ENCODE peak calls at places on chromosomes 1 and 21, in ten cellular contexts. X, S, A, I, Y, M, R, E, B and O are unnamed samples.

GRCh38 chr1:36161656-36162531 is 5.9 kb downstream of the MAP7D1 start:
- DNase-seq in S (peak), I (no peak), E (peak), A (peak), X (no peak), R (no peak), Y (no peak), B (no peak), M (peak), O (peak)

GRCh38 chr1:198465201-198466144 is 75.0 kb downstream of the ATP6V1G3 start:
- DNase-seq in E (no peak), M (no peak), I (no peak), X (no peak), B (peak), R (peak), Y (no peak), S (peak), A (no peak), O (peak)

GRCh38 chr1:8987881-8988617 is 38.2 kb downstream of the SLC2A7 start:
- DNase-seq in S (peak), E (peak), R (peak), A (peak), B (no peak), M (peak), X (peak), Y (peak), I (peak), O (peak)

GRCh38 chr1:23837905-23838304 is 12.7 kb upstream of the HMGCL start:
- DNase-seq in E (no peak), Y (no peak), B (no peak), X (no peak), A (peak), R (no peak), I (peak), S (no peak), M (no peak), O (no peak)

GRCh38 chr1:160205974-160206369 is 788 bp downstream of the PEA15 start:
- DNase-seq in E (peak), B (no peak), A (no peak), X (peak), R (peak), I (peak), M (peak), S (peak), Y (peak), O (peak)

GRCh38 chr21:37273440-37273839 is 6.3 kb upstream of the VPS26C start:
- DNase-seq in X (no peak), Y (no peak), E (no peak), S (no peak), I (no peak), R (no peak), A (no peak), B (no peak), M (no peak), O (no peak)

GRCh38 chr1:209937996-209938959 is at the start of gene SYT14:
- DNase-seq in A (peak), R (no peak), M (peak), Y (no peak), B (no peak), E (peak), S (peak), X (no peak), I (no peak), O (peak)

GRCh38 chr1:221961532-221962292 is 219.8 kb upstream of the DUSP10 start:
- DNase-seq in R (no peak), M (peak), X (no peak), S (peak), I (no peak), B (no peak), A (no peak), E (no peak), Y (no peak), O (peak)

GRCh38 chr1:205470131-205470530 is 14.3 kb upstream of the BLACAT1 start:
- DNase-seq in A (no peak), R (no peak), E (no peak), X (no peak), S (no peak), Y (no peak), I (no peak), M (no peak), B (no peak), O (no peak)

GRCh38 chr1:203995228-203995627 is 77.7 kb upstream of the SOX13 start:
- DNase-seq in Y (no peak), I (no peak), X (no peak), E (no peak), M (no peak), A (no peak), R (peak), S (no peak), B (no peak), O (no peak)

GRCh38 chr1:109650609-109651008 is 5.3 kb upstream of the GSTM4 start:
- DNase-seq in X (no peak), Y (no peak), A (no peak), S (peak), R (no peak), M (no peak), E (no peak), I (no peak), B (no peak), O (no peak)

GRCh38 chr1:25797939-25798338 is 2.1 kb upstream of the SELENON start:
- DNase-seq in M (no peak), I (no peak), X (no peak), E (no peak), Y (no peak), S (peak), A (peak), R (no peak), B (no peak), O (no peak)

GRCh38 chr1:8625981-8626898 is 191.2 kb downstream of the RERE start:
- DNase-seq in R (no peak), A (no peak), M (no peak), E (no peak), Y (no peak), B (no peak), I (no peak), X (no peak), S (peak), O (peak)

GRCh38 chr1:148160421-148161251 is 8.6 kb upstream of the NBPF11 start:
- DNase-seq in I (no peak), A (peak), X (no peak), S (no peak), M (no peak), E (no peak), Y (no peak), R (no peak), B (no peak), O (no peak)

GRCh38 chr21:44364151-44365053 is 11.0 kb downstream of the TRPM2 start:
- DNase-seq in B (no peak), M (no peak), S (no peak), Y (no peak), I (no peak), E (no peak), R (no peak), X (no peak), A (peak), O (no peak)

GRCh38 chr21:36461918-36462486 is 17.9 kb downstream of the CLDN14 start:
- DNase-seq in X (peak), Y (no peak), R (no peak), E (no peak), M (no peak), A (peak), I (peak), S (peak), B (no peak), O (no peak)

GRCh38 chr1:87594736-87595383 is 266.2 kb downstream of the LMO4 start:
- DNase-seq in I (no peak), M (peak), A (no peak), Y (no peak), E (no peak), R (no peak), B (no peak), S (no peak), X (peak), O (no peak)

GRCh38 chr1:244056602-244057001 is 5.5 kb downstream of the ZBTB18 start:
- DNase-seq in B (no peak), E (no peak), M (no peak), A (no peak), R (no peak), I (no peak), S (no peak), X (no peak), Y (no peak), O (no peak)

GRCh38 chr21:18646114-18646513 is 242.5 kb upstream of the TMPRSS15 start:
- DNase-seq in M (no peak), Y (no peak), I (no peak), X (no peak), E (no peak), S (no peak), B (no peak), A (no peak), R (no peak), O (no peak)

GRCh38 chr1:100622037-100622436 is 84.1 kb downstream of the GPR88 start:
- DNase-seq in B (peak), E (no peak), M (no peak), I (no peak), X (no peak), S (peak), Y (peak), A (peak), R (no peak), O (peak)

GRCh38 chr1:29209173-29209572 is 21.6 kb downstream of the MECR start:
- DNase-seq in I (no peak), E (no peak), A (no peak), Y (no peak), M (no peak), R (no peak), B (no peak), X (no peak), S (no peak), O (no peak)

GRCh38 chr1:156644146-156644545 is 2.2 kb downstream of the BCAN start:
- DNase-seq in S (no peak), M (no peak), R (no peak), E (no peak), X (no peak), Y (no peak), A (no peak), I (no peak), B (no peak), O (no peak)

GRCh38 chr21:46221664-46222435 is 6.7 kb downstream of the LSS start:
- DNase-seq in M (no peak), X (no peak), R (peak), A (no peak), S (no peak), I (no peak), E (no peak), B (no peak), Y (no peak), O (no peak)

GRCh38 chr1:98046031-98046641 is 125.3 kb upstream of the DPYD start:
- DNase-seq in A (peak), S (no peak), M (no peak), X (no peak), Y (no peak), R (no peak), E (peak), B (no peak), I (no peak), O (peak)

GRCh38 chr1:185886671-185887070 is 152.5 kb downstream of the HMCN1 start:
- DNase-seq in M (no peak), A (no peak), B (no peak), Y (no peak), R (no peak), S (no peak), I (no peak), E (no peak), X (no peak), O (no peak)

GRCh38 chr1:44648514-44649250 is 25.6 kb downstream of the TMEM53 start:
- DNase-seq in B (no peak), S (no peak), Y (no peak), M (no peak), A (no peak), X (peak), I (no peak), R (no peak), E (no peak), O (no peak)

GRCh38 chr1:207309775-207310273 is 11.7 kb upstream of the CD55 start:
- DNase-seq in R (no peak), M (no peak), S (peak), X (no peak), I (no peak), A (peak), Y (peak), E (no peak), B (no peak), O (peak)

GRCh38 chr1:186812560-186812959 is 16.2 kb upstream of the PLA2G4A start:
- DNase-seq in X (no peak), Y (no peak), B (no peak), A (no peak), E (no peak), I (no peak), M (no peak), R (no peak), S (no peak), O (no peak)

GRCh38 chr1:197868751-197869501 is 33.5 kb upstream of the C1orf53 start:
- DNase-seq in S (peak), B (peak), I (no peak), R (peak), A (peak), E (no peak), X (peak), Y (no peak), M (peak), O (peak)

GRCh38 chr1:157170677-157171515 is 32.7 kb upstream of the ETV3 start:
- DNase-seq in M (peak), X (peak), R (no peak), Y (peak), B (no peak), A (peak), S (peak), E (no peak), I (no peak), O (peak)

GRCh38 chr1:96236156-96236739 is 485.3 kb upstream of the PTBP2 start:
- DNase-seq in A (peak), X (peak), B (peak), R (peak), M (peak), S (peak), Y (no peak), E (peak), I (no peak), O (peak)

GRCh38 chr1:220306339-220306738 is 34.1 kb upstream of the RAB3GAP2 start:
- DNase-seq in B (no peak), X (no peak), A (no peak), M (no peak), S (no peak), I (no peak), Y (no peak), E (no peak), R (no peak), O (no peak)

GRCh38 chr1:48177257-48177656 is 45.3 kb upstream of the SLC5A9 start:
- DNase-seq in E (no peak), A (no peak), M (no peak), I (no peak), R (no peak), B (no peak), S (peak), X (no peak), Y (no peak), O (no peak)

GRCh38 chr1:30872033-30872947 is 36.3 kb downstream of the SDC3 start:
- DNase-seq in E (no peak), R (no peak), Y (peak), S (no peak), X (no peak), B (no peak), A (no peak), M (no peak), I (no peak), O (no peak)

GRCh38 chr21:29403922-29404538 is 105.3 kb downstream of the BACH1 start:
- DNase-seq in S (no peak), I (no peak), B (no peak), A (no peak), M (no peak), R (no peak), Y (no peak), E (no peak), X (no peak), O (no peak)

GRCh38 chr21:29406385-29406784 is 107.7 kb downstream of the BACH1 start:
- DNase-seq in B (no peak), R (no peak), S (no peak), Y (no peak), X (no peak), A (no peak), E (no peak), I (no peak), M (no peak), O (no peak)

GRCh38 chr21:29407571-29407970 is 108.8 kb downstream of the BACH1 start:
- DNase-seq in A (no peak), M (no peak), I (no peak), S (no peak), X (no peak), B (peak), R (no peak), Y (no peak), E (no peak), O (no peak)

GRCh38 chr21:29405503-29406122 is 106.9 kb downstream of the BACH1 start:
- DNase-seq in I (no peak), E (no peak), M (no peak), A (no peak), Y (no peak), X (no peak), R (no peak), S (no peak), B (no peak), O (no peak)

DNA sequence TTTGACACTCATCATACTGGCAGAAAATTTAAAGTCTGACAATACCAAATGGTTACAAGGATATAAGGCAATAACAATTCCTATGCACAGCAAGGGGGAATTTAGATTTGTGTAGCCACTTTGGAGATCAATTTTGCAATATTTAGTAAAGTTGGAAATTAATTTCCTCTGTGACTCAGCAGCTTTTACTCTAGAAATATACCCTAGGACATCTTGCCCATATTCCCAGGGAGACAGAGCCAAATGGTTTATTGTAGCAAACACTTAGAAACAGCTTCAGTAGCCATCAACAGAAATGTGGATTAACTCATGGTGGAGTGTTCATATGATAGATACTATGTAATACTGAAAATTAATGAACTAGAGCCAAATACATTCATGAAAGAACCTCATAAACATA is 104.6 kb downstream of the BACH1 start:
- DNase-seq in R (no peak), S (no peak), I (no peak), X (no peak), A (no peak), E (no peak), Y (no peak), M (no peak), B (no peak), O (no peak)
- H3K27ac ChIP-seq in R (no peak), S (no peak), I (no peak), X (no peak), A (no peak), E (no peak), Y (no peak), M (no peak), B (no peak), O (no peak)

GRCh38 chr1:41516168-41516961 is 31.9 kb upstream of the EDN2 start:
- DNase-seq in B (no peak), M (peak), A (peak), R (peak), I (peak), S (peak), E (peak), X (peak), Y (peak), O (peak)
- H3K27ac ChIP-seq in B (no peak), M (no peak), A (no peak), R (peak), I (peak), S (peak), E (peak), X (peak), Y (no peak), O (peak)

GRCh38 chr1:71303617-71304041 is 222.8 kb upstream of the ZRANB2 start:
- DNase-seq in M (no peak), R (no peak), Y (no peak), E (no peak), I (no peak), X (no peak), S (peak), A (no peak), B (no peak), O (no peak)
- H3K27ac ChIP-seq in M (no peak), R (no peak), Y (no peak), E (no peak), I (no peak), X (no peak), S (peak), A (no peak), B (no peak), O (no peak)

GRCh38 chr1:3077081-3077480 is 8.1 kb downstream of the PRDM16 start:
- DNase-seq in I (no peak), M (no peak), Y (no peak), A (no peak), B (no peak), S (no peak), R (no peak), X (no peak), E (no peak), O (no peak)
- H3K27ac ChIP-seq in I (peak), M (no peak), Y (no peak), A (no peak), B (no peak), S (no peak), R (no peak), X (no peak), E (peak), O (no peak)

GRCh38 chr1:153773004-153773921 is 1.9 kb upstream of the SLC27A3 start:
- DNase-seq in E (no peak), I (no peak), A (no peak), X (no peak), B (no peak), M (no peak), S (no peak), R (no peak), Y (no peak), O (no peak)
- H3K27ac ChIP-seq in E (no peak), I (peak), A (no peak), X (peak), B (no peak), M (no peak), S (no peak), R (peak), Y (peak), O (peak)